ENCODE peak calls at places on chromosomes 4 and X, in seven cellular contexts. K is esophagus squamous epithelium, F is sigmoid colon, I is heart left ventricle, N is body of pancreas, Z is transverse colon, S is suprapubic skin. E is an unnamed sample.

GRCh38 chrX:30995060-30995700 is 76.7 kb downstream of the FTHL17 start:
- DNase-seq in N (no peak), I (no peak), K (no peak), S (no peak), Z (no peak), F (no peak), E (no peak)

GRCh38 chr4:73998040-73999011 is at the start of gene CXCL5:
- DNase-seq in I (peak), Z (peak), F (no peak), K (no peak), N (peak), S (no peak), E (no peak)

GRCh38 chr4:90025248-90025647 is 101.9 kb upstream of the CCSER1 start:
- DNase-seq in Z (no peak), S (no peak), K (no peak), I (no peak), F (no peak), N (no peak), E (no peak)

GRCh38 chr4:118927976-118928375 is 39.3 kb downstream of the SYNPO2 start:
- DNase-seq in F (peak), K (no peak), Z (peak), S (no peak), I (peak), N (no peak), E (peak)

GRCh38 chr4:1249731-1250526 is 999 bp upstream of the CTBP1 start:
- DNase-seq in Z (peak), S (peak), F (peak), I (no peak), K (no peak), N (peak), E (peak)

GRCh38 chr4:138734746-138735145 is 280.8 kb upstream of the NOCT start:
- DNase-seq in S (no peak), F (no peak), Z (no peak), N (no peak), K (no peak), I (no peak), E (no peak)

GRCh38 chr4:184475096-184475461 is 729 bp upstream of the IRF2 start:
- DNase-seq in I (peak), S (peak), N (peak), K (peak), Z (peak), F (peak), E (peak)

GRCh38 chr4:153089781-153090180 is 114.5 kb upstream of the TRIM2 start:
- DNase-seq in Z (no peak), N (no peak), S (no peak), F (no peak), K (no peak), I (no peak), E (no peak)

GRCh38 chr4:156591679-156592078 is 379.9 kb downstream of the PDGFC start:
- DNase-seq in F (no peak), I (no peak), K (no peak), N (no peak), Z (no peak), S (no peak), E (no peak)

GRCh38 chr4:15910150-15910945 is 28.2 kb downstream of the FGFBP1 start:
- DNase-seq in F (no peak), S (no peak), Z (no peak), I (no peak), N (no peak), K (no peak), E (no peak)

GRCh38 chrX:99603076-99603814 is 806.8 kb downstream of the PCDH19 start:
- DNase-seq in Z (no peak), F (no peak), I (no peak), N (no peak), K (no peak), S (no peak), E (no peak)

GRCh38 chrX:41559662-41560061 is 112.5 kb downstream of the NYX start:
- DNase-seq in S (no peak), I (peak), F (no peak), K (no peak), N (no peak), Z (no peak), E (peak)

GRCh38 chr4:151669990-151670389 is 90.8 kb downstream of the GATB start:
- DNase-seq in K (no peak), N (no peak), Z (no peak), I (no peak), S (no peak), F (no peak), E (no peak)

GRCh38 chr4:8337083-8337482 is 67.5 kb downstream of the HTRA3 start:
- DNase-seq in N (no peak), F (no peak), S (no peak), K (no peak), I (no peak), Z (no peak), E (no peak)

GRCh38 chr4:8333726-8334460 is 64.3 kb downstream of the HTRA3 start:
- DNase-seq in F (peak), N (no peak), Z (no peak), K (no peak), I (peak), S (no peak), E (no peak)

GRCh38 chr4:8334786-8335460 is 65.4 kb downstream of the HTRA3 start:
- DNase-seq in F (peak), K (no peak), N (no peak), Z (peak), I (peak), S (no peak), E (no peak)

GRCh38 chr4:8335848-8336247 is 66.3 kb downstream of the HTRA3 start:
- DNase-seq in I (no peak), S (no peak), K (no peak), Z (no peak), F (no peak), N (no peak), E (no peak)

GRCh38 chr4:8336412-8337075 is 67.0 kb downstream of the HTRA3 start:
- DNase-seq in K (no peak), F (peak), S (no peak), Z (no peak), N (no peak), I (peak), E (no peak)
- TF ChIP-seq POLR2A in K (no peak), F (no peak), S (no peak), Z (no peak), N (no peak), I (no peak), E (no peak)

DNA sequence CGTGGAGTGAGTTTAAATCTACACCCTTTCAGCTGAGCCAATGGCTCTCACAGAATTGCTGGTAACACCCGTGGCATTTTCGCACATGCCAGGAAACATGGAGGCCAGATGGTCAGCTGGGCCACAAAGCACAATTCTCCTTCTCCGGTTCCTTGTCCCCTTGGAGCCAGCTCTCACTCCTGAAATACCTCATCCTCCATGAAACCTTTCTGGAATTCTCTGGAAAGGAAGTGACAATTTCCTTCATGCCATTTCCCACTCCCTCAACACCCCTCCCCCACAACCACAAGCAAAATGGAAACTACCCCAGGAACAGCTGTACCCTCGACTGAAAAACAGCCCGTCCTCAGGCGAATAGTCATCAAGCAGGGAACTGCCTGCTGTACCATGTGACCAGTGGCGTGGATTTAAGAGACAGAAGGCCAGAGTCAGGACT is 24.7 kb downstream of the ELF4 start:
- DNase-seq in S (no peak), K (no peak), F (no peak), N (no peak), I (peak), Z (no peak), E (peak)
- H3K27ac ChIP-seq in S (peak), K (peak), F (no peak), N (no peak), I (peak), Z (peak), E (peak)

DNA sequence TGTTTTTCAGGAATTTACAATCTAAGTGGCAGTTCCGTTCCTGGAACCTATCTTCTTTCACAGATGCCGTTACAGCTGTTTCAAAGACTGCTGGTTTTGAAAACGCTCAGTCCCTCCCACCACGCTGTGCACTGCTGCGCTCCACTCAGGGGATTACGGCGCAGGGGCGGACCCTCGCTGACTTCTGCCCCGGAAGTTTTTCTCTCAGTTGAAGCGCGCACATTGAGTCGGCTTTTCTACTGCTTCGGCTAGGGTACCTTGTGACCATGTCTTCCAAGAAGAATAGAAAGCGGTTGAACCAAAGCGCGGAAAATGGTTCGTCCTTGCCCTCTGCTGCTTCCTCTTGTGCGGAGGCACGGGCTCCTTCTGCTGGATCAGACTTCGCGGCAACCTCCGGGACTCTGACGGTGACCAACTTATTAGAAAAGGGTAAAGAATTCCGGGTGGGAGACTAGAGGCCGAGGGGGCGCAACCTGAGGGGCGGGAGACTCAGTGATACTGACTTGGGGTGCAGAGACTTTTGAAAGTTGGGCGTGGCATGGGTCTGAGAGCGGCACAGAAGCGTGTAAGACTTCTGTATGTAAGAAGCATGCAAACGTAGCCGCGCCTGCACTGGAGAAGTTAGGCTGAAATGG is 597 bp upstream of the NUDT6 start:
- DNase-seq in I (peak), Z (peak), K (peak), S (peak), F (peak), N (peak), E (peak)
- TF ChIP-seq POLR2A in I (no peak), Z (no peak), K (no peak), S (no peak), F (no peak), N (peak), E (no peak)

DNA sequence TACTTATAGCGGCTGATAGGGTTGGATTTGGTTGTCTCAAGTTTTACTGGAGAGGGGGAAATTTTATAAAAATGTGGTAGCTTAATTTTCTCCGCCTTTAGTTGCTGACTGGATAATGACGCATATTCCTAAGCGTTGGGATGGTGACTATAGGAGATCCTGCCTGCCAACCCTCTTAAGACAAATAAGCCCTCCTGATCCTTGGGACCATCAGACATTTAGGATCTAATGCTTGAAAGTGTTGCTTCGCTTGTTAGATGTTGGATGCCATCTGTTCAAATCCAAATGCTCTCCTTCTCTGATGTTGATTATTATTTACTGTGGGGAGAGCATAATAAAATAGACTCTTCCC is 2.2 kb downstream of the RAPGEF2 start:
- DNase-seq in N (no peak), K (no peak), S (no peak), F (no peak), Z (no peak), I (no peak), E (no peak)
- H3K27ac ChIP-seq in N (peak), K (peak), S (no peak), F (peak), Z (peak), I (peak), E (no peak)

DNA sequence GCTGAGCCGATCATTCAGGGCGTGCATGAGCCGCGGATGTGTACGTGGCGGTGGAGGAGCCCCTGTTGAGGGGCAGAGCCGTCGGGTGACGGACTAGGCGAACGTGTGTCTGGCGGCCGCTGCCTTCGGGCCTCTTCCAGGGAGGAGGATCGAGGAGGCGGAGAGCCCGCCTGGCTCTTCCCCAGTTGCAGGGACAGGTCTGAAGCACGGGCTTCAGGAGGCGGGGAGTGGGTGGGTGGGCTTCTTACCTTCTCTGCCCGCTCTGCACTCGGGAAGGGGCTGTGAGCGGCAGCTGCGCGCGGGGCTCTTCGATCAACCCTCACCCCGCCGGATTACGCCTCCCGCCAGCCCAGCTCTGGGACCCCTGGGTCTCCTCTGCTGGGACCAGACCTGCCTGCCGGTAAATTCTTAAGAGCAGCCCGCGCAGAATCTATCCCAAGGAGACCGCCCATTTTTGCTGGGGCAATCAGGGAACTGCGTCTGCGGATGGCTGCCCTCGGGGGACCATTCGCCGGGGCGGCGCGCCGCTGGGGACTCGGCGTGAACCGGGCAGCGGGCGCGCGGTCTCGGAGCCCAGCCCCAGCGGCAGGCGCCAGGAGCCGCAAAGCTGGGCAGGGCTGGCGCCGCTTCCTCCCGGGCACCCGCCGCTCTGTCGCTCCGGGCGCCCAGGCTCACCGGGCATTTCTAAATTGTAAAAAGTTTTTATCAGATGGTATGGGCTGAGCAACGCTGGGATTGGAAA is 4.9 kb downstream of the PLAC8 start:
- DNase-seq in I (no peak), F (peak), N (peak), Z (peak), S (peak), K (no peak), E (no peak)
- TF ChIP-seq POLR2A in I (no peak), F (no peak), N (no peak), Z (no peak), S (no peak), K (no peak), E (no peak)

DNA sequence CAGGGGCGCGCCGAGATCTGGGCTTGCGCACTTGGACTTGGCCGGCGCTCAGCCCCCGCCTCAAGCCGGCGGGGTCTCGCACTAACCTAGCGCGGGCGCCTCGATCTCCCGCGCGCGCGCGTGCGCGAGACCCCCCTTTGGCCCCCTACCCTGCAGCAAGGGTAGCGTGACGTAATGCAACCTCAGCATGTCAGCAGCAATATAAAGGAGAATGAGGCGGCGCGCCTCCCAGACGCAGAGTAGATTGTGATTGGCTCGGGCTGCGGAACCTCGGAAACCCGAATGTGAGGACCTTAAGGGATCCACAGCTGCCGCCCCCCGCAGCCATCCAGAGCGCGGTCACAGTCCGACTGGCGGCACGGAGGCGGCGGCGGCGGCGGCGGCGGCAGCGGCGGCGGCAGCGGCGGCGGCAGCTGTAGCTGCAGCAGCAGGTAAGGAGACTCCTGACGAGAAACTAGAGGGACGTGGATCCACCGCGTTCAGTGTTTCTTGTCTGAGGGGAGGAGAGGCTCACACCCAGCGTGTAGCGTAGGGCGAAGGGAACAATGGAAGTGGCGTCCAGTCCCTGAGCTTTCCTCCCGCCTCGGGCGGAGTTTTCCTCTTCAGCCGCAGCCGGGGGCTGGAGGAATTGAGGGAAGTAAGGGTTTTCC is at the start of the genes SATL1 and ZNF711:
- DNase-seq in S (peak), K (no peak), I (peak), N (peak), Z (peak), F (no peak), E (peak)
- H3K27ac ChIP-seq in S (peak), K (peak), I (no peak), N (peak), Z (peak), F (peak), E (peak)

GRCh38 chrX:11341274-11342256 is 48.4 kb downstream of the AMELX start:
- DNase-seq in K (peak), N (peak), F (peak), S (peak), I (peak), Z (peak), E (peak)
- TF ChIP-seq POLR2A in K (no peak), N (no peak), F (no peak), S (no peak), I (no peak), Z (no peak), E (no peak)